ENCODE peak calls at places on chromosomes 2 and 18, in five cellular contexts. O is cardiac muscle cell, N is left lung, R is OCI-LY7, S is psoas muscle. B is an unnamed sample.

GRCh38 chr2:11945139-11946126 is 199.0 kb downstream of the LPIN1 start:
- DNase-seq in O (no peak), N (no peak), R (peak), S (no peak), B (no peak)

GRCh38 chr2:69226886-69227285 is 160.1 kb downstream of the GFPT1 start:
- DNase-seq in O (no peak), N (no peak), R (no peak), S (no peak), B (no peak)

GRCh38 chr18:60446821-60447220 is 74.2 kb upstream of the MC4R start:
- DNase-seq in O (peak), N (no peak), R (no peak), S (no peak), B (no peak)

GRCh38 chr2:16972276-16972675 is 306.6 kb upstream of the CYRIA start:
- DNase-seq in O (no peak), N (no peak), R (no peak), S (no peak), B (no peak)

GRCh38 chr2:127805491-127805890 is 5.5 kb downstream of the WDR33 start:
- DNase-seq in O (no peak), N (no peak), R (no peak), S (no peak), B (no peak)

GRCh38 chr18:70166668-70167067 is 38.8 kb downstream of the RTTN start:
- DNase-seq in O (no peak), N (no peak), R (no peak), S (no peak), B (no peak)

GRCh38 chr2:18232731-18233438 is 327.6 kb downstream of the RDH14 start:
- DNase-seq in O (no peak), N (no peak), R (no peak), S (no peak), B (no peak)

GRCh38 chr18:45166341-45167108 is 448.8 kb upstream of the SLC14A2 start:
- DNase-seq in O (no peak), N (no peak), R (no peak), S (peak), B (no peak)

GRCh38 chr2:67596871-67597270 is 199.7 kb downstream of the ETAA1 start:
- DNase-seq in O (no peak), N (no peak), R (no peak), S (no peak), B (no peak)

GRCh38 chr2:193294371-193294770 is 1099.6 kb upstream of the TMEFF2 start:
- DNase-seq in O (no peak), N (no peak), R (no peak), S (no peak), B (no peak)

GRCh38 chr2:29705636-29706035 is 215.8 kb downstream of the ALK start:
- DNase-seq in O (no peak), N (no peak), R (no peak), S (no peak), B (no peak)

GRCh38 chr2:68521037-68521436 is 53.7 kb downstream of the APLF start:
- DNase-seq in O (no peak), N (no peak), R (no peak), S (no peak), B (no peak)

GRCh38 chr2:144924827-144925226 is 404.9 kb upstream of the ZEB2 start:
- DNase-seq in O (no peak), N (no peak), R (no peak), S (no peak), B (no peak)

GRCh38 chr18:25896178-25896780 is 194.1 kb downstream of the SS18 start:
- DNase-seq in O (peak), N (no peak), R (peak), S (no peak), B (no peak)

GRCh38 chr2:144912206-144912605 is 392.3 kb upstream of the ZEB2 start:
- DNase-seq in O (no peak), N (no peak), R (no peak), S (no peak), B (no peak)

GRCh38 chr2:42053791-42054656 is 6.2 kb downstream of the PKDCC start:
- DNase-seq in O (peak), N (no peak), R (no peak), S (peak), B (no peak)

GRCh38 chr2:28510184-28510583 is 14.3 kb downstream of the PLB1 start:
- DNase-seq in O (no peak), N (no peak), R (no peak), S (peak), B (no peak)

GRCh38 chr2:222561817-222562424 is 94.0 kb downstream of the FARSB start:
- DNase-seq in O (peak), N (no peak), R (peak), S (no peak), B (no peak)

GRCh38 chr2:96528680-96529375 is 7.7 kb upstream of the ARID5A start:
- DNase-seq in O (no peak), N (no peak), R (no peak), S (no peak), B (no peak)

GRCh38 chr2:196459539-196459938 is 180.0 kb upstream of the CCDC150 start:
- DNase-seq in O (no peak), N (no peak), R (no peak), S (no peak), B (no peak)

GRCh38 chr2:183244300-183244849 is 120.1 kb downstream of the NUP35 start:
- DNase-seq in O (no peak), N (no peak), R (no peak), S (no peak), B (no peak)

GRCh38 chr18:47800192-47800591 is 130.3 kb downstream of the SMAD2 start:
- DNase-seq in O (no peak), N (no peak), R (no peak), S (no peak), B (no peak)

GRCh38 chr18:13680612-13681011 is 45.7 kb downstream of the FAM210A start:
- DNase-seq in O (peak), N (no peak), R (no peak), S (no peak), B (no peak)

GRCh38 chr2:86186431-86186830 is 8.8 kb downstream of the IMMT start:
- DNase-seq in O (peak), N (no peak), R (peak), S (no peak), B (no peak)

GRCh38 chr2:168773719-168774521 is 28.5 kb upstream of the NOSTRIN start:
- DNase-seq in O (peak), N (peak), R (peak), S (peak), B (no peak)

GRCh38 chr2:129061079-129061785 is 742.6 kb upstream of the HS6ST1 start:
- DNase-seq in O (no peak), N (no peak), R (no peak), S (no peak), B (no peak)

GRCh38 chr18:51382081-51382480 is 184.6 kb upstream of the MEX3C start:
- DNase-seq in O (no peak), N (no peak), R (no peak), S (no peak), B (no peak)

GRCh38 chr2:175976758-175977157 is 25.3 kb downstream of the LNPK start:
- DNase-seq in O (no peak), N (no peak), R (no peak), S (no peak), B (no peak)

GRCh38 chr2:176997074-176997791 is 215.4 kb upstream of the HNRNPA3 start:
- DNase-seq in O (no peak), N (no peak), R (no peak), S (no peak), B (no peak)

GRCh38 chr2:97928591-97928990 is 67.2 kb downstream of the TMEM131 start:
- DNase-seq in O (no peak), N (no peak), R (no peak), S (no peak), B (no peak)

GRCh38 chr2:1489486-1489885 is 76.2 kb downstream of the TPO start:
- DNase-seq in O (no peak), N (no peak), R (no peak), S (no peak), B (no peak)

GRCh38 chr2:235668782-235669181 is 174.9 kb downstream of the AGAP1 start:
- DNase-seq in O (no peak), N (no peak), R (no peak), S (no peak), B (no peak)

GRCh38 chr2:211879323-211879722 is 659.3 kb downstream of the ERBB4 start:
- DNase-seq in O (no peak), N (no peak), R (peak), S (no peak), B (no peak)

GRCh38 chr2:177063331-177063730 is 149.3 kb upstream of the HNRNPA3 start:
- DNase-seq in O (no peak), N (no peak), R (no peak), S (no peak), B (no peak)

GRCh38 chr2:142217804-142218203 is 87.0 kb upstream of the LRP1B start:
- DNase-seq in O (no peak), N (no peak), R (no peak), S (no peak), B (no peak)

GRCh38 chr2:30860715-30861114 is 53.5 kb upstream of the CAPN13 start:
- DNase-seq in O (no peak), N (no peak), R (no peak), S (no peak), B (no peak)

GRCh38 chr18:61595615-61596014 is 262.4 kb downstream of the CDH20 start:
- DNase-seq in O (no peak), N (no peak), R (no peak), S (no peak), B (no peak)

GRCh38 chr2:53768233-53768542 is 584 bp downstream of the CHAC2 start:
- DNase-seq in O (peak), N (no peak), R (peak), S (no peak), B (no peak)

DNA sequence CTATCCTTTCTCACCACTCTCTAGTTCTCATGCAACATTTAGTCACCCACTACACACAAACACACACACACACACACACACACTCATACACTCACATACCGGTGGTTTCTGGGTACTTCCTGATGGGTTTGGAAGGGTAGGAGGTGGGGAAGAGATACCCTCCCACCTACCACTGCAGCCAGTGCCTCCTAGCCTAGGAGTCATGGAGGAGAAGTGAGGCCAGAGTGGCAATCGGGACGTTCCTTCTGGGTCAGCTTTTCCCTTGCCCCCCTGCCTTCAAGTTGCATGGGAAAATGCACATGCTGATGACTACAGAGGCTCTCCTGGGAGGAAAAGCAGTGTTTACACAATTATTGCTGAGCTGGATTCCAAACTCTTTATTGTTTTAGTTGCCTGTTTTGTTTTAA is 53.8 kb upstream of the SPATS2L start:
- DNase-seq in O (no peak), N (no peak), R (no peak), S (no peak), B (no peak)
- H3K27ac ChIP-seq in O (no peak), N (no peak), R (no peak), S (no peak), B (no peak)

DNA sequence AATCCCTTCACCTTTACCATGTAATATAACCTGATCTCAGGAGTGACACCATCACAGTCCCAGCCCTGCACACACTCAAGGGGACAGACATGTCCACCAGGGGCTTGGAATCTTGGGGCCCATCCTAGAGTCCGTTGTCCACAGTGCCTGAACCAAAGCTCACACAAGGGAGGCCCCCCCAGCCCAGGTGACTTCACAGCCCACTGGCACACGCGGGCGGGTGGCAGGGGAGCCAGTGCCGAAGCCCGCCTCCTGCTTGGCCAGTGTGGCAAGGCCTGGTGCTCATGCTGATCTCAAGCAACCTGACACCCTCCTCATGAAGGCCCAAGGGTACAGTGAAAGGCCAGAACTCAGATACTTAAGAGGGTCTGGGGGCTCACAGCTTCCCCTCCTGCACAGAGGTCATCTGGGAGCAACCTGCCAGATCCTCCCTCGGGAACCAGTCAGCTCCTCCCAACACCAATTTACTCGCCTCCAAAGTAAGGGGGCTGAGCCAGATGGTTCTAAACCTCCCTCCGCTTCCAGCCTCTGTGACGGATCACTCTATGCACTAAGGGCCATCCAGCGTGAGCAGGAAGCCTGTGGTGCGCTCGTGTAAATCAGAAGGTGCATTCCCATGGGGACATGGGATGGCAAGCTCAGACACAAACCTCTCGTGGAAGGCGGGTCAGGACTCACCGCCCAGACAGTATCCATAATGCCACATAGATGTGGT is 3.2 kb upstream of the RAB17 start:
- DNase-seq in O (no peak), N (no peak), R (no peak), S (no peak), B (no peak)
- TF ChIP-seq CTCF in O (no peak), N (no peak), R (no peak), S (no peak), B (no peak)

GRCh38 chr18:30175061-30175574 is 867.4 kb downstream of the DSC3 start:
- DNase-seq in O (no peak), N (no peak), R (no peak), S (no peak), B (no peak)
- H3K4me3 ChIP-seq in O (no peak), N (no peak), R (no peak), S (no peak), B (no peak)

DNA sequence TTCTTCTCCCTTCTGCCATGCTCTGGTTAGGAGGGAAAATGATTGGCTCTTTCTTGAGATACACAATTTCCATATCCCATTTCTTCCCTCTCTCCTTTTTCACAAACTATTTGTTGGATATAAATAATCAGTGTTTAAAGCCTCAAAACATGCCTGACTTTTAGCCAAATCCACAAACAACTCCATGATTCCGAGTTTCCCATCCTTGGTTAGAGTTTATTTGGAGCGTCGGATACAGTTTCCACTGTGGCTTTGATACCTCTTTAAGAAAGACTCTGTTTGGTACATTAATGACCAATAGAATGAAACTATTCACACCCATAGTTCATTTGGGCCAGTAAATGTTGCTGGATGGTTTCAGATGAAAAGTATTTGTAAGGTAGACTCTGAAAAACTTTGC is 5.9 kb upstream of the FHL2 start:
- DNase-seq in O (no peak), N (no peak), R (no peak), S (no peak), B (no peak)
- H3K27ac ChIP-seq in O (peak), N (no peak), R (no peak), S (peak), B (peak)

DNA sequence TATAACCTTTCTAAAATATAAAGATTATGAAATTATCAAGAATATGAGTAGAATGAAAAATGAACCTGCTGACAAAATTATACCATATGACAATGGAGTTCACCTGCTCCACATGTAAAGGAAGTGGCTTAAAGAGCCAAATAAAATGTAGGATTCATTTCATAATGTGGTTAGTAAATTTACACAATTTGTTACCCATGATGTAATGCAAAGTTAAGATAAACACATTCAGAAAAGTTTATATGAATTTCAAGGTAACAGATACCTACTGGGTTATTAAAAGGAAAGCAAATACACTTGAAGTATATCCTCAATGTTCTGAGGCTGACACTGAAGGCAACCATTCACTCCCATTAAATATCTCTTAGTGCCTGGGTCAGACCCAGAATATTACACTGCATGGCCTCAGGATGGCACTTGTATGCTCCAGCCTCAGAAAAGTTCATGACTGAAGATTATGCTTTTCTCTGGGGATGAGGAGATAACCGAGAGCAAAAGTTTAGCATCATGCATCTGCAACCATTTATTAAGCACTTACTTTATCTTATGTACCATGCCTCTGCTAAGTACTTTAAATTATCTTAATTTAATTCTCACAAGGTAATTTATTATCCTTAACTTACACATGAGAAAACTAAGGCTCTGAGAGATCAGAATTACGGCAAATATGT is 6.2 kb downstream of the STRN start:
- DNase-seq in O (no peak), N (no peak), R (peak), S (no peak), B (no peak)
- TF ChIP-seq CTCF in O (no peak), N (no peak), R (no peak), S (no peak), B (no peak)

GRCh38 chr2:45974056-45974455 is 322.6 kb downstream of the PRKCE start:
- DNase-seq in O (no peak), N (no peak), R (no peak), S (no peak), B (no peak)
- H3K4me3 ChIP-seq in O (no peak), N (no peak), R (no peak), S (no peak), B (no peak)

B was measured in esophagus squamous epithelium.